ENCODE peak calls at places on chromosomes 7 and 10, in four cellular contexts. M, E, D and I are unnamed samples.

GRCh38 chr10:86178401-86179142 is 188.0 kb downstream of the GRID1 start:
- DNase-seq in M (peak; percentile 24), E (peak; percentile 47), D (no peak), I (peak; percentile 37)

GRCh38 chr7:45980181-45980905 is 59.3 kb upstream of the IGFBP3 start:
- DNase-seq in M (no peak), E (no peak), D (no peak), I (no peak)

GRCh38 chr7:20310963-20311742 is 19.5 kb upstream of the ITGB8 start:
- DNase-seq in M (peak; percentile 25), E (no peak), D (peak; percentile 61), I (no peak)

GRCh38 chr10:77710759-77711682 is 73.4 kb upstream of the KCNMA1 start:
- DNase-seq in M (peak; percentile 5), E (peak; percentile 62), D (no peak), I (peak; percentile 93)

GRCh38 chr10:72948762-72949161 is 5.8 kb downstream of the PLA2G12B start:
- DNase-seq in M (no peak), E (no peak), D (no peak), I (peak; percentile 20)

GRCh38 chr7:13476881-13477444 is 512.5 kb downstream of the ETV1 start:
- DNase-seq in M (no peak), E (no peak), D (no peak), I (no peak)

GRCh38 chr10:52525761-52526160 is 211.7 kb downstream of the DKK1 start:
- DNase-seq in M (no peak), E (no peak), D (no peak), I (no peak)

GRCh38 chr7:85261341-85261740 is 74.5 kb upstream of the SEMA3D start:
- DNase-seq in M (no peak), E (no peak), D (no peak), I (no peak)

GRCh38 chr7:103630318-103630717 is 184.3 kb upstream of the SLC26A5 start:
- DNase-seq in M (no peak), E (no peak), D (no peak), I (no peak)

GRCh38 chr7:79290398-79290797 is 163.1 kb downstream of the MAGI2 start:
- DNase-seq in M (no peak), E (no peak), D (no peak), I (no peak)

GRCh38 chr7:42017356-42017986 is 219.5 kb downstream of the GLI3 start:
- DNase-seq in M (no peak), E (no peak), D (no peak), I (no peak)

GRCh38 chr10:114374141-114374791 is 30.0 kb downstream of the AFAP1L2 start:
- DNase-seq in M (no peak), E (no peak), D (no peak), I (no peak)

GRCh38 chr7:39069046-39069445 is 91.3 kb downstream of the POU6F2 start:
- DNase-seq in M (no peak), E (no peak), D (no peak), I (no peak)

GRCh38 chr7:85685901-85686300 is 499.0 kb upstream of the SEMA3D start:
- DNase-seq in M (no peak), E (no peak), D (no peak), I (no peak)

GRCh38 chr7:74587435-74588126 is 69.9 kb upstream of the GTF2I start:
- DNase-seq in M (no peak), E (no peak), D (peak; percentile 70), I (peak; percentile 70)

GRCh38 chr7:100679927-100680588 is 6.5 kb downstream of the GNB2 start:
- DNase-seq in M (no peak), E (no peak), D (no peak), I (peak; percentile 34)

GRCh38 chr7:85103352-85103751 is 83.5 kb downstream of the SEMA3D start:
- DNase-seq in M (no peak), E (no peak), D (no peak), I (no peak)

GRCh38 chr7:91694221-91694856 is 186.2 kb downstream of the MTERF1 start:
- DNase-seq in M (no peak), E (no peak), D (no peak), I (no peak)

GRCh38 chr10:129848571-129849451 is 115.3 kb downstream of the EBF3 start:
- DNase-seq in M (no peak), E (no peak), D (no peak), I (no peak)

GRCh38 chr10:11164806-11165590 is 147.3 kb downstream of the CELF2 start:
- DNase-seq in M (no peak), E (no peak), D (no peak), I (peak; percentile 85)

GRCh38 chr7:133517766-133518165 is 264.9 kb downstream of the EXOC4 start:
- DNase-seq in M (no peak), E (no peak), D (no peak), I (no peak)

GRCh38 chr10:91909178-91909677 is at the start of gene FGFBP3:
- DNase-seq in M (peak; percentile 34), E (no peak), D (no peak), I (peak; percentile 49)
- TF ChIP-seq ATF3 in M (no peak), E (no peak), D (no peak), I (no peak)

GRCh38 chr7:354597-355470 is 64.9 kb downstream of the FOXL3 start:
- DNase-seq in M (no peak), E (no peak), D (no peak), I (no peak)

GRCh38 chr7:355568-355967 is 65.6 kb downstream of the FOXL3 start:
- DNase-seq in M (no peak), E (no peak), D (no peak), I (no peak)

GRCh38 chr7:356087-356486 is 66.1 kb downstream of the FOXL3 start:
- DNase-seq in M (no peak), E (no peak), D (no peak), I (no peak)

GRCh38 chr7:351681-352480 is 61.9 kb downstream of the FOXL3 start:
- DNase-seq in M (no peak), E (no peak), D (no peak), I (no peak)

GRCh38 chr7:353746-354325 is 63.9 kb downstream of the FOXL3 start:
- DNase-seq in M (no peak), E (no peak), D (no peak), I (no peak)
- TF ChIP-seq KDM1A in M (no peak), E (no peak), D (no peak), I (no peak)

GRCh38 chr10:110363572-110364411 is 59.1 kb upstream of the SMNDC1 start:
- DNase-seq in M (no peak), E (no peak), D (no peak), I (no peak)
- TF ChIP-seq ATF3 in M (no peak), E (no peak), D (no peak), I (no peak)

GRCh38 chr7:149624006-149624405 is 126.4 kb upstream of the ZNF746 start:
- DNase-seq in M (peak; percentile 26), E (no peak), D (no peak), I (peak; percentile 67)

GRCh38 chr7:149625947-149626392 is 128.4 kb upstream of the ZNF746 start:
- DNase-seq in M (no peak), E (no peak), D (no peak), I (no peak)

GRCh38 chr7:149624419-149625338 is 127.1 kb upstream of the ZNF746 start:
- DNase-seq in M (peak; percentile 88), E (peak; percentile 72), D (peak; percentile 50), I (peak; percentile 95)

GRCh38 chr7:149626972-149627371 is 129.4 kb upstream of the ZNF746 start:
- DNase-seq in M (no peak), E (no peak), D (no peak), I (no peak)

DNA sequence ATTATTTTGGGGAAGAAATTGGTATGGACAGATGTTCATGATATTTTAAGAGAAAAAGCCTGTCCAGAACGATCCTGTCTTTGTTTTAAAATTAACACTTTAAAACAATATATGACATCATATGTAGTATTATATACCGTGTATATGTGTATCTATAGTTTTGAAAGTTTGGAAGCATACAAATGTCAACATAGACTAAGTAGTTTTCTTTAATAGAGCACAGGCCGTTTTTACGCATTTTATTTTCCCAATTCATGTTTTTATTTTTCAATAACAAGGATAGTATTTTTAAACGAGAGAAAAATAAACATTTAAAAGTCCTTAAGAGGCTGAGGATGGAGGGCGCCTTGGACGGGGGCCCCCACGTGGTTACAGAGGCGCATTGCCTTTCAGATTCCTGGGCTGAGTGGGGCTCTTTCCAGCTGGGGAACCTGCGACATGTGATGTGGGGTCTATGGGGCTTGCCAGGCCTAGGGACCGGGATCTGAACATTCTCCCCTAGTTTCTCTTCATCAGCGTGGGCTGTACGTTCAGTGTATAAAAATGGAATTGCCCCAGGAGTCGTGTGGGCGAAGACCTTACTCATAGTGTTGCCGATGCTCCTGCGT is 127.8 kb upstream of the ZNF746 start:
- DNase-seq in M (peak; percentile 40), E (no peak), D (no peak), I (peak; percentile 91)
- TF ChIP-seq KDM1A in M (no peak), E (no peak), D (no peak), I (no peak)

GRCh38 chr7:150321788-150322113 is 1.4 kb upstream of the LRRC61 start:
- DNase-seq in M (no peak), E (no peak), D (no peak), I (no peak)
- TF ChIP-seq ATF3 in M (no peak), E (no peak), D (no peak), I (no peak)

DNA sequence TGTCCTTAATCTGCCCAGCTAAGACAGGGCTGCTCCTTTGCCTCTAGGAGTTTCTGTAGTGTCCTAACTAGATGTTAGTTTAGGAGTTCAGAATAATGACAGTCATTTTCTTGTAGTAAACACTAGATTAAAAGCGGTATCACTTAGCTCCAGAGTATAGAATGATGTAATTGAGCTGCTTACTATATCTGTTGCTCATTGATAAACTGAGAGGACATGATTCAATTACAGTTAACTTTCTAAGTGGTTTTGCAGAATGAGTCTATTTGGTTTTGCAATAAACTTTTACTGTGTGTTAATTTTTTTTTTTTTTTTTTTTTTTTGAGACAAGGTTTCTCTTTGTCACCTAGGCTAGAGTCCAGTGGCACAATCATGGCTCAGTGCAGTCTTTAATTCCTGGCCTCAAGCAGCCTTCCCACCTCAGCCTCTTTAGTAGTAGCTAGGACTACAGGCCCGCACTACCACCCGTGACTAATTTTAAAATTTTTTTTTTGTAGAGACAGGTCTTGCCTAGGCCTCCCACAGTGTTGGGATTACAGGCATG is 1.8 kb downstream of the STMP1 start:
- DNase-seq in M (peak; percentile 13), E (no peak), D (no peak), I (peak; percentile 49)
- TF ChIP-seq KDM1A in M (no peak), E (no peak), D (no peak), I (peak; percentile 69)